ENCODE peak calls at places on chromosomes 7 and 10, in eight cellular contexts. H, E, B, W, K, A, Q and N are unnamed samples.
A peak's percentile ranks its signal among the peaks of the same experiment; 100 is the strongest.

GRCh38 chr10:100826983-100827818 is 81.8 kb downstream of the PAX2 start:
- DNase-seq in H (no peak), E (no peak), B (peak; percentile 52), W (no peak), K (no peak), A (no peak), Q (peak; percentile 23), N (peak; percentile 72)

GRCh38 chr10:43218206-43218950 is 48.5 kb downstream of the RASGEF1A start:
- DNase-seq in H (no peak), E (no peak), B (no peak), W (no peak), K (no peak), A (no peak), Q (no peak), N (no peak)

GRCh38 chr10:60917331-60918280 is 26.4 kb downstream of the RHOBTB1 start:
- DNase-seq in H (no peak), E (no peak), B (no peak), W (no peak), K (no peak), A (no peak), Q (no peak), N (no peak)

GRCh38 chr10:75683158-75683557 is 251.7 kb downstream of the LRMDA start:
- DNase-seq in H (no peak), E (no peak), B (no peak), W (no peak), K (no peak), A (no peak), Q (peak; percentile 10), N (no peak)

GRCh38 chr7:2569421-2569820 is 10.6 kb downstream of the IQCE start:
- DNase-seq in H (no peak), E (no peak), B (no peak), W (no peak), K (no peak), A (no peak), Q (no peak), N (no peak)

GRCh38 chr10:47369251-47369894 is 14.7 kb downstream of the ZNF488 start:
- DNase-seq in H (no peak), E (no peak), B (peak; percentile 3), W (no peak), K (no peak), A (no peak), Q (no peak), N (no peak)

GRCh38 chr10:82267014-82267413 is 392.0 kb downstream of the NRG3 start:
- DNase-seq in H (no peak), E (no peak), B (no peak), W (no peak), K (no peak), A (no peak), Q (no peak), N (no peak)

GRCh38 chr7:135659159-135659837 is 3.0 kb upstream of the STMP1 start:
- DNase-seq in H (no peak), E (peak; percentile 4), B (no peak), W (no peak), K (peak; percentile 50), A (no peak), Q (no peak), N (no peak)

GRCh38 chr7:50145801-50146338 is 52.8 kb upstream of the ZPBP start:
- DNase-seq in H (no peak), E (no peak), B (no peak), W (no peak), K (no peak), A (no peak), Q (no peak), N (no peak)

GRCh38 chr7:134834689-134835462 is 55.4 kb downstream of the CALD1 start:
- DNase-seq in H (no peak), E (no peak), B (no peak), W (no peak), K (peak; percentile 32), A (no peak), Q (no peak), N (no peak)

GRCh38 chr7:128204455-128204854 is 36.6 kb upstream of the LEP start:
- DNase-seq in H (no peak), E (no peak), B (no peak), W (no peak), K (no peak), A (no peak), Q (no peak), N (no peak)

GRCh38 chr7:40571796-40572195 is 437.0 kb downstream of the SUGCT start:
- DNase-seq in H (no peak), E (no peak), B (no peak), W (no peak), K (no peak), A (peak; percentile 97), Q (no peak), N (no peak)

GRCh38 chr7:1531979-1532455 is 1.5 kb downstream of the MAFK start:
- DNase-seq in H (no peak), E (no peak), B (no peak), W (no peak), K (no peak), A (no peak), Q (no peak), N (no peak)

GRCh38 chr7:113015038-113015645 is 71.5 kb downstream of the GPR85 start:
- DNase-seq in H (no peak), E (no peak), B (no peak), W (no peak), K (no peak), A (no peak), Q (no peak), N (peak; percentile 54)

GRCh38 chr10:101940916-101941315 is 97.3 kb upstream of the KCNIP2 start:
- DNase-seq in H (no peak), E (no peak), B (no peak), W (no peak), K (no peak), A (no peak), Q (no peak), N (no peak)

GRCh38 chr7:121557034-121557892 is 161.2 kb upstream of the FAM3C start:
- DNase-seq in H (no peak), E (no peak), B (no peak), W (no peak), K (no peak), A (no peak), Q (peak; percentile 14), N (no peak)

GRCh38 chr7:81725496-81726117 is 44.2 kb downstream of the HGF start:
- DNase-seq in H (peak; percentile 3), E (no peak), B (no peak), W (no peak), K (no peak), A (peak; percentile 89), Q (no peak), N (no peak)

GRCh38 chr10:16853201-16853600 is 36.0 kb upstream of the RSU1 start:
- DNase-seq in H (no peak), E (no peak), B (no peak), W (no peak), K (no peak), A (no peak), Q (no peak), N (peak; percentile 58)

GRCh38 chr7:106021211-106022067 is 58.4 kb downstream of the CDHR3 start:
- DNase-seq in H (peak; percentile 24), E (peak; percentile 62), B (no peak), W (peak; percentile 18), K (no peak), A (no peak), Q (no peak), N (no peak)

GRCh38 chr7:41705109-41705871 is 2.4 kb upstream of the INHBA start:
- DNase-seq in H (peak; percentile 97), E (peak; percentile 13), B (peak; percentile 62), W (peak; percentile 83), K (peak; percentile 66), A (peak; percentile 70), Q (peak; percentile 90), N (peak; percentile 89)